ENCODE peak calls at places on chromosomes 16 and 17, in seven cellular contexts. H is left colon; F is stimulated activated CD8-positive, alpha-beta memory T cell treated with anti-CD3 and anti-CD28 coated beads, Interleukin-2, amount 100 ng/mL, for 1 hour; D is tibial artery; V is activated naive CD8-positive, alpha-beta T cell treated with anti-CD3 and anti-CD28 coated beads, Interleukin-2, amount 50 U/mL, for 24 hours; G is GM10248; Y is HT-29. R is an unnamed sample.

GRCh38 chr16:29854520-29855100 is 8.4 kb downstream of the CDIPT start:
- DNase-seq in D (no peak), F (no peak), H (no peak), Y (no peak), G (no peak), V (no peak), R (no peak)

GRCh38 chr17:49977463-49978389 is 8.7 kb downstream of the DLX4 start:
- DNase-seq in Y (no peak), D (no peak), F (no peak), V (no peak), G (no peak), H (no peak), R (no peak)

GRCh38 chr17:11144358-11145233 is 96.4 kb upstream of the SHISA6 start:
- DNase-seq in F (no peak), Y (peak; percentile 45), H (peak; percentile 33), V (no peak), D (no peak), G (no peak), R (no peak)

GRCh38 chr16:74522160-74522559 is 84.8 kb downstream of the GLG1 start:
- DNase-seq in D (no peak), F (no peak), V (no peak), H (no peak), G (no peak), Y (no peak), R (no peak)

GRCh38 chr16:23384878-23385277 is 68.1 kb downstream of the COG7 start:
- DNase-seq in F (no peak), Y (no peak), D (no peak), G (no peak), V (no peak), H (no peak), R (no peak)

GRCh38 chr17:1324201-1324750 is 44.8 kb downstream of the TRARG1 start:
- DNase-seq in F (no peak), Y (no peak), V (no peak), D (no peak), G (no peak), H (no peak), R (no peak)

GRCh38 chr17:60743812-60744211 is 66.2 kb downstream of the BCAS3 start:
- DNase-seq in F (no peak), H (no peak), G (no peak), V (no peak), D (no peak), Y (peak; percentile 82), R (no peak)

GRCh38 chr17:67617304-67617899 is 100.3 kb upstream of the NOL11 start:
- DNase-seq in V (no peak), Y (no peak), D (no peak), F (no peak), H (no peak), G (no peak), R (no peak)

GRCh38 chr17:17971431-17972125 is 622 bp downstream of the TOM1L2 start:
- DNase-seq in D (peak; percentile 77), Y (peak; percentile 36), G (no peak), F (no peak), H (peak; percentile 58), V (peak; percentile 25), R (peak; percentile 19)

GRCh38 chr17:2388705-2389099 is 12.2 kb downstream of the MNT start:
- DNase-seq in F (no peak), Y (no peak), H (no peak), D (no peak), V (no peak), G (no peak), R (no peak)

GRCh38 chr16:50136399-50136798 is 16.7 kb upstream of the TENT4B start:
- DNase-seq in V (no peak), H (no peak), D (no peak), G (no peak), Y (no peak), F (no peak), R (no peak)

GRCh38 chr17:21678451-21679081 is 13.8 kb upstream of the KCNJ18 start:
- DNase-seq in H (peak; percentile 30), Y (no peak), D (peak; percentile 54), F (no peak), V (no peak), G (no peak), R (no peak)

GRCh38 chr17:83010323-83011200 is 68.8 kb upstream of the METRNL start:
- DNase-seq in D (no peak), F (no peak), V (no peak), G (no peak), H (no peak), Y (no peak), R (no peak)

GRCh38 chr16:1362807-1363206 is 11.1 kb downstream of the GNPTG start:
- DNase-seq in F (no peak), Y (no peak), V (no peak), H (no peak), D (no peak), G (no peak), R (no peak)

GRCh38 chr16:11792404-11793260 is 4.4 kb downstream of the ZC3H7A start:
- DNase-seq in V (no peak), Y (no peak), D (no peak), F (no peak), H (peak; percentile 71), G (no peak), R (no peak)

R was measured in germinal center.